ENCODE peak calls at places on chromosome 13, in seven cellular contexts. H is thoracic aorta, D is right atrium auricular region, P is osteocyte, Z is dorsolateral prefrontal cortex, G is K562, E is bronchial epithelial cell. I is an unnamed sample.

GRCh38 chr13:74131206-74131605 is 3.0 kb downstream of the KLF12 start:
- DNase-seq in H (no peak), D (no peak), P (no peak), Z (no peak), G (no peak), E (no peak), I (no peak)

GRCh38 chr13:76820759-76821158 is 65.4 kb downstream of the KCTD12 start:
- DNase-seq in H (no peak), D (peak; percentile 80), P (no peak), Z (no peak), G (no peak), E (no peak), I (peak; percentile 17)

GRCh38 chr13:60696602-60697001 is 299.6 kb downstream of the TDRD3 start:
- DNase-seq in H (no peak), D (no peak), P (no peak), Z (no peak), G (no peak), E (no peak), I (no peak)

GRCh38 chr13:113162783-113163685 is 4.6 kb downstream of the PROZ start:
- DNase-seq in H (no peak), D (no peak), P (no peak), Z (no peak), G (no peak), E (no peak), I (no peak)

GRCh38 chr13:24270639-24271131 is 38.7 kb upstream of the C1QTNF9 start:
- DNase-seq in H (no peak), D (peak; percentile 87), P (no peak), Z (peak; percentile 78), G (no peak), E (peak; percentile 50), I (no peak)

GRCh38 chr13:25625361-25625760 is 253.6 kb downstream of the ATP8A2 start:
- DNase-seq in H (no peak), D (no peak), P (no peak), Z (no peak), G (no peak), E (no peak), I (no peak)

GRCh38 chr13:36753176-36753575 is 65.8 kb upstream of the RFXAP start:
- DNase-seq in H (no peak), D (no peak), P (no peak), Z (no peak), G (no peak), E (no peak), I (no peak)

GRCh38 chr13:64684685-64685431 is 2545.3 kb downstream of the PCDH9 start:
- DNase-seq in H (no peak), D (no peak), P (no peak), Z (no peak), G (no peak), E (no peak), I (no peak)

GRCh38 chr13:25847145-25847544 is 204.7 kb downstream of the SHISA2 start:
- DNase-seq in H (no peak), D (no peak), P (no peak), Z (no peak), G (no peak), E (no peak), I (no peak)

GRCh38 chr13:59842507-59842906 is 321.2 kb downstream of the DIAPH3 start:
- DNase-seq in H (no peak), D (no peak), P (no peak), Z (no peak), G (no peak), E (peak; percentile 58), I (no peak)

DNA sequence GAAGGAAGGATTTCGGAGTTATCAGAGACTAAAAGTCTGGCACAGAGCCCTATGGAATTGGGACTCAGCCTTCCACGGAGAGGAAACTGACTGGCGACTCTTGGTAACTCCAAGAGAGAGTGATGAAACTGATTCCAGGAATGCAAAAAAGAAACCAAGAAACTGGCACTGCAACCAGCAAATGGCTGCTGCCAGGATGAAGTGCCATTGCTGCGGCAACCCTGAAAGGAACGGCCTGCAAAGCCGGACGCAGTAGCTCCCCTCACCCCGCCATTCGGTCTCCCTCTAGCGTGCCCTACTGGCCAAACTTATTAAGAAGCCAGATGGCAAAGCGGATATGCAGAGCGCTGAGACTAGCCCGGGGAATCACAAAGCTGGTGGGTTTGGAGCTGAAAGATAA is 236.0 kb downstream of the PCDH9 start:
- DNase-seq in H (peak; percentile 24), D (peak; percentile 76), P (peak; percentile 85), Z (peak; percentile 87), G (peak; percentile 24), E (peak; percentile 29), I (no peak)
- TF ChIP-seq CTCF in H (peak; percentile 48), D (peak; percentile 31), P (peak; percentile 53), Z (peak; percentile 73), G (peak; percentile 76), E (peak; percentile 47), I (peak; percentile 17)

DNA sequence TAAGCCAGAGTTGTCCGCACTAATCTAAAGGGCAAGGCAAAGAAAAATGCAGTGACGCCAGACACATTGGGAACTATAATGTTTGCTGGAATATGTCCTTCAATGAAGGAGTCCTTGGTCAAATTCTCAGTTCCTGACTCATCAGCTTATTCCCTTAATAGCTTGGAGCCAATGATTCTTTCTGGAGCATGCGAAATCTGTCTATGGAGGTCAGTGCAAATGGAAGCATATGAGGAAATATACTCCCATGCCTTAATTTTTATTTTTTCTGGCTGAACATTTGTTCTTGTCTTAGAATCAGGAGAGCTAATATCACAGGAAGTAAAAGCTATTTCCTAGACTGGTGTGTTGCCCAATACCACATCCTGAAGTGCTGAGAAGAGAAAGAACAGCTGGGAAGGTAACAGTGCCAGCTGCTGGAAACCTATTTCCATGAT is 289.8 kb upstream of the SPRY2 start:
- DNase-seq in H (no peak), D (no peak), P (no peak), Z (no peak), G (no peak), E (peak; percentile 31), I (no peak)
- TF ChIP-seq CTCF in H (no peak), D (no peak), P (peak; percentile 20), Z (no peak), G (no peak), E (no peak), I (no peak)

GRCh38 chr13:104204177-104204576 is 1138.0 kb upstream of the SLC10A2 start:
- DNase-seq in H (no peak), D (no peak), P (no peak), Z (no peak), G (no peak), E (no peak), I (no peak)
- TF ChIP-seq CTCF in H (no peak), D (no peak), P (no peak), Z (no peak), G (peak; percentile 16), E (no peak), I (no peak)

GRCh38 chr13:21673592-21674270 is 2.9 kb downstream of the FGF9 start:
- DNase-seq in H (no peak), D (no peak), P (no peak), Z (no peak), G (peak; percentile 35), E (no peak), I (no peak)
- TF ChIP-seq CTCF in H (no peak), D (no peak), P (peak; percentile 21), Z (peak; percentile 16), G (no peak), E (no peak), I (no peak)

GRCh38 chr13:102399791-102400618 is 1.8 kb downstream of the FGF14 start:
- DNase-seq in H (no peak), D (no peak), P (no peak), Z (peak; percentile 43), G (no peak), E (no peak), I (no peak)

GRCh38 chr13:102392810-102393209 is 9.0 kb downstream of the FGF14 start:
- DNase-seq in H (no peak), D (no peak), P (no peak), Z (no peak), G (no peak), E (peak; percentile 58), I (no peak)

GRCh38 chr13:102395174-102395573 is 6.7 kb downstream of the FGF14 start:
- DNase-seq in H (no peak), D (no peak), P (no peak), Z (no peak), G (no peak), E (no peak), I (no peak)

GRCh38 chr13:102395939-102396338 is 5.9 kb downstream of the FGF14 start:
- DNase-seq in H (no peak), D (no peak), P (no peak), Z (no peak), G (no peak), E (no peak), I (no peak)

GRCh38 chr13:102394158-102395053 is 7.4 kb downstream of the FGF14 start:
- DNase-seq in H (peak; percentile 66), D (peak; percentile 95), P (peak; percentile 94), Z (peak; percentile 92), G (peak; percentile 72), E (peak; percentile 66), I (peak; percentile 24)
- TF ChIP-seq CTCF in H (no peak), D (no peak), P (peak; percentile 39), Z (peak; percentile 10), G (peak; percentile 23), E (peak; percentile 55), I (no peak)

GRCh38 chr13:29369060-29369743 is 226.3 kb downstream of the SLC7A1 start:
- DNase-seq in H (no peak), D (no peak), P (no peak), Z (no peak), G (no peak), E (peak; percentile 36), I (no peak)
- TF ChIP-seq CTCF in H (peak; percentile 48), D (no peak), P (peak; percentile 67), Z (peak; percentile 56), G (peak; percentile 20), E (peak; percentile 65), I (peak; percentile 63)

GRCh38 chr13:43195112-43195511 is 171.7 kb downstream of the DNAJC15 start:
- DNase-seq in H (no peak), D (no peak), P (no peak), Z (no peak), G (no peak), E (no peak), I (no peak)

GRCh38 chr13:43196750-43197149 is 173.4 kb downstream of the DNAJC15 start:
- DNase-seq in H (no peak), D (no peak), P (no peak), Z (no peak), G (no peak), E (no peak), I (no peak)

GRCh38 chr13:43193789-43194188 is 170.4 kb downstream of the DNAJC15 start:
- DNase-seq in H (no peak), D (no peak), P (no peak), Z (no peak), G (no peak), E (no peak), I (no peak)

GRCh38 chr13:43196171-43196611 is 172.8 kb downstream of the DNAJC15 start:
- DNase-seq in H (no peak), D (no peak), P (no peak), Z (no peak), G (no peak), E (no peak), I (no peak)

GRCh38 chr13:43195551-43195950 is 172.2 kb downstream of the DNAJC15 start:
- DNase-seq in H (no peak), D (no peak), P (no peak), Z (no peak), G (no peak), E (peak; percentile 15), I (no peak)
- TF ChIP-seq CTCF in H (no peak), D (no peak), P (no peak), Z (no peak), G (no peak), E (peak; percentile 37), I (no peak)